ENCODE peak calls at places on chromosomes 11 and 22, in four cellular contexts. I, P, G and R are unnamed samples.

GRCh38 chr22:46575915-46576555 is 38.6 kb upstream of the CELSR1 start:
- DNase-seq in G (no peak), P (peak), I (no peak), R (no peak)

GRCh38 chr11:82864268-82864667 is 36.0 kb downstream of the PRCP start:
- DNase-seq in P (peak), G (peak), I (peak), R (no peak)

GRCh38 chr11:113596658-113597057 is 109.5 kb downstream of the TMPRSS5 start:
- DNase-seq in I (no peak), G (no peak), P (no peak), R (no peak)

GRCh38 chr11:64610596-64610995 is 19.6 kb downstream of the SLC22A12 start:
- DNase-seq in P (no peak), I (no peak), G (no peak), R (no peak)

GRCh38 chr11:62337682-62338181 is 484 bp downstream of the ASRGL1 start:
- DNase-seq in G (no peak), P (peak), I (peak), R (no peak)

GRCh38 chr11:1834132-1834610 is 619 bp upstream of the SYT8 start:
- DNase-seq in G (no peak), P (peak), I (no peak), R (peak)

GRCh38 chr22:20197407-20198030 is 46.7 kb upstream of the CCDC188 start:
- DNase-seq in I (no peak), G (no peak), P (no peak), R (no peak)

GRCh38 chr11:88308576-88308975 is 29.0 kb downstream of the CTSC start:
- DNase-seq in P (no peak), G (no peak), I (no peak), R (no peak)

GRCh38 chr11:61891331-61892084 is at the start of gene FADS3:
- DNase-seq in G (no peak), I (peak), P (peak), R (no peak)

GRCh38 chr11:2211113-2211971 is 39.7 kb upstream of the TH start:
- DNase-seq in G (no peak), I (peak), P (peak), R (no peak)

GRCh38 chr11:2806351-2807058 is 79.1 kb downstream of the CDKN1C start:
- DNase-seq in G (no peak), I (peak), P (peak), R (no peak)

GRCh38 chr11:10622957-10623787 is 54.7 kb upstream of the LYVE1 start:
- DNase-seq in P (peak), I (no peak), G (peak), R (no peak)

GRCh38 chr11:33177676-33178336 is 16.5 kb upstream of the CSTF3 start:
- DNase-seq in I (no peak), P (no peak), G (no peak), R (no peak)

GRCh38 chr11:2312232-2313042 is 10.6 kb downstream of the TSPAN32 start:
- DNase-seq in P (no peak), G (no peak), I (peak), R (no peak)

GRCh38 chr11:64649304-64649703 is 58.3 kb downstream of the SLC22A12 start:
- DNase-seq in I (peak), P (no peak), G (no peak), R (no peak)

GRCh38 chr11:131217313-131218297 is 152.8 kb upstream of the NTM start:
- DNase-seq in I (no peak), G (no peak), P (no peak), R (no peak)

GRCh38 chr11:42462558-42463310 is 849.1 kb upstream of the API5 start:
- DNase-seq in I (no peak), G (no peak), P (no peak), R (peak)

GRCh38 chr11:109750964-109751363 is 329.0 kb downstream of the C11orf87 start:
- DNase-seq in P (no peak), I (no peak), G (no peak), R (no peak)

GRCh38 chr11:59151761-59152160 is 9.1 kb downstream of the FAM111A start:
- DNase-seq in G (no peak), I (no peak), P (no peak), R (no peak)

GRCh38 chr22:16838073-16838472 is 12.9 kb upstream of the XKR3 start:
- DNase-seq in P (no peak), I (no peak), G (no peak), R (no peak)

GRCh38 chr22:19884954-19885751 is 30.5 kb upstream of the GNB1L start:
- DNase-seq in P (peak), G (no peak), I (no peak), R (no peak)

GRCh38 chr11:110251837-110252236 is 44.6 kb downstream of the RDX start:
- DNase-seq in G (no peak), I (no peak), P (no peak), R (no peak)

GRCh38 chr11:12144306-12145174 is 34.1 kb downstream of the MICAL2 start:
- DNase-seq in P (no peak), G (no peak), I (no peak), R (no peak)

GRCh38 chr11:32830413-32830738 is 649 bp downstream of the PRRG4 start:
- DNase-seq in G (peak), I (no peak), P (peak), R (no peak)

GRCh38 chr11:10348650-10349280 is 43.9 kb downstream of the ADM start:
- DNase-seq in I (no peak), P (no peak), G (no peak), R (no peak)